ENCODE peak calls at places on chromosomes 16 and 17, in five cellular contexts. One of them, this sample, is unnamed.

GRCh38 chr16:29111421-29111820 is 126.6 kb downstream of the LAT start:
- DNase-seq in glutamatergic neuron: no peak
- DNase-seq in pancreas: peak; percentile 59
- DNase-seq in RWPE1: no peak
- DNase-seq in type B pancreatic cell: no peak
- DNase-seq in this sample: no peak

GRCh38 chr16:25596194-25596593 is 95.6 kb upstream of the HS3ST4 start:
- DNase-seq in glutamatergic neuron: no peak
- DNase-seq in pancreas: peak; percentile 38
- DNase-seq in RWPE1: no peak
- DNase-seq in type B pancreatic cell: no peak
- DNase-seq in this sample: no peak

GRCh38 chr17:81576621-81577277 is 24.6 kb upstream of the FAAP100 start:
- DNase-seq in glutamatergic neuron: no peak
- DNase-seq in pancreas: no peak
- DNase-seq in RWPE1: peak; percentile 83
- DNase-seq in type B pancreatic cell: no peak
- DNase-seq in this sample: peak; percentile 82

GRCh38 chr17:40111221-40112128 is 10.3 kb upstream of the MSL1 start:
- DNase-seq in glutamatergic neuron: peak; percentile 82
- DNase-seq in pancreas: peak; percentile 91
- DNase-seq in RWPE1: peak; percentile 95
- DNase-seq in type B pancreatic cell: no peak
- DNase-seq in this sample: peak; percentile 82

GRCh38 chr16:24977673-24978065 is 37.5 kb downstream of the ARHGAP17 start:
- DNase-seq in glutamatergic neuron: no peak
- DNase-seq in pancreas: no peak
- DNase-seq in RWPE1: peak; percentile 42
- DNase-seq in type B pancreatic cell: no peak
- DNase-seq in this sample: peak; percentile 78

GRCh38 chr17:45384047-45384799 is 48.4 kb downstream of the ARHGAP27 start:
- DNase-seq in glutamatergic neuron: no peak
- DNase-seq in pancreas: no peak
- DNase-seq in RWPE1: no peak
- DNase-seq in type B pancreatic cell: no peak
- DNase-seq in this sample: no peak

GRCh38 chr17:74281799-74282198 is 7.8 kb downstream of the DNAI2 start:
- DNase-seq in glutamatergic neuron: no peak
- DNase-seq in pancreas: no peak
- DNase-seq in RWPE1: no peak
- DNase-seq in type B pancreatic cell: no peak
- DNase-seq in this sample: no peak

GRCh38 chr16:74592847-74593246 is 14.1 kb downstream of the GLG1 start:
- DNase-seq in glutamatergic neuron: no peak
- DNase-seq in pancreas: no peak
- DNase-seq in RWPE1: no peak
- DNase-seq in type B pancreatic cell: no peak
- DNase-seq in this sample: no peak

GRCh38 chr17:47720754-47721533 is 12.1 kb upstream of the TBX21 start:
- DNase-seq in glutamatergic neuron: no peak
- DNase-seq in pancreas: no peak
- DNase-seq in RWPE1: no peak
- DNase-seq in type B pancreatic cell: no peak
- DNase-seq in this sample: peak; percentile 49

GRCh38 chr16:27745348-27745747 is 195.4 kb downstream of the KATNIP start:
- DNase-seq in glutamatergic neuron: no peak
- DNase-seq in pancreas: no peak
- DNase-seq in RWPE1: no peak
- DNase-seq in type B pancreatic cell: no peak
- DNase-seq in this sample: peak; percentile 44

GRCh38 chr17:40608061-40608581 is 39.5 kb downstream of the SMARCE1 start:
- DNase-seq in glutamatergic neuron: no peak
- DNase-seq in pancreas: no peak
- DNase-seq in RWPE1: no peak
- DNase-seq in type B pancreatic cell: no peak
- DNase-seq in this sample: no peak

GRCh38 chr17:54956802-54957201 is 11.7 kb downstream of the COX11 start:
- DNase-seq in glutamatergic neuron: no peak
- DNase-seq in pancreas: no peak
- DNase-seq in RWPE1: no peak
- DNase-seq in type B pancreatic cell: no peak
- DNase-seq in this sample: no peak

GRCh38 chr16:12091569-12092346 is 115.2 kb downstream of the SNX29 start:
- DNase-seq in glutamatergic neuron: no peak
- DNase-seq in pancreas: no peak
- DNase-seq in RWPE1: no peak
- DNase-seq in type B pancreatic cell: no peak
- DNase-seq in this sample: no peak

GRCh38 chr17:10197362-10197720 is 1.1 kb downstream of the GAS7 start:
- DNase-seq in glutamatergic neuron: no peak
- DNase-seq in pancreas: peak; percentile 13
- DNase-seq in RWPE1: no peak
- DNase-seq in type B pancreatic cell: no peak
- DNase-seq in this sample: no peak

GRCh38 chr16:4226251-4227039 is 15.4 kb downstream of the SRL start:
- DNase-seq in glutamatergic neuron: no peak
- DNase-seq in pancreas: no peak
- DNase-seq in RWPE1: no peak
- DNase-seq in type B pancreatic cell: no peak
- DNase-seq in this sample: no peak

GRCh38 chr16:56107944-56108583 is 83.2 kb upstream of the GNAO1 start:
- DNase-seq in glutamatergic neuron: no peak
- DNase-seq in pancreas: no peak
- DNase-seq in RWPE1: no peak
- DNase-seq in type B pancreatic cell: no peak
- DNase-seq in this sample: no peak

GRCh38 chr17:45334231-45334630 is 17.4 kb upstream of the MAP3K14 start:
- DNase-seq in glutamatergic neuron: no peak
- DNase-seq in pancreas: no peak
- DNase-seq in RWPE1: no peak
- DNase-seq in type B pancreatic cell: no peak
- DNase-seq in this sample: no peak

GRCh38 chr17:1110844-1111598 is 68.8 kb downstream of the ABR start:
- DNase-seq in glutamatergic neuron: no peak
- DNase-seq in pancreas: no peak
- DNase-seq in RWPE1: peak; percentile 71
- DNase-seq in type B pancreatic cell: no peak
- DNase-seq in this sample: peak; percentile 81

GRCh38 chr17:21218101-21218500 is 4.1 kb upstream of the TMEM11 start:
- DNase-seq in glutamatergic neuron: no peak
- DNase-seq in pancreas: no peak
- DNase-seq in RWPE1: no peak
- DNase-seq in type B pancreatic cell: no peak
- DNase-seq in this sample: no peak

GRCh38 chr17:49603720-49604119 is 28.0 kb downstream of the NXPH3 start:
- DNase-seq in glutamatergic neuron: no peak
- DNase-seq in pancreas: no peak
- DNase-seq in RWPE1: no peak
- DNase-seq in type B pancreatic cell: no peak
- DNase-seq in this sample: no peak

GRCh38 chr17:48427598-48427997 is 2.4 kb downstream of the SKAP1 start:
- DNase-seq in glutamatergic neuron: no peak
- DNase-seq in pancreas: no peak
- DNase-seq in RWPE1: no peak
- DNase-seq in type B pancreatic cell: no peak
- DNase-seq in this sample: no peak

DNA sequence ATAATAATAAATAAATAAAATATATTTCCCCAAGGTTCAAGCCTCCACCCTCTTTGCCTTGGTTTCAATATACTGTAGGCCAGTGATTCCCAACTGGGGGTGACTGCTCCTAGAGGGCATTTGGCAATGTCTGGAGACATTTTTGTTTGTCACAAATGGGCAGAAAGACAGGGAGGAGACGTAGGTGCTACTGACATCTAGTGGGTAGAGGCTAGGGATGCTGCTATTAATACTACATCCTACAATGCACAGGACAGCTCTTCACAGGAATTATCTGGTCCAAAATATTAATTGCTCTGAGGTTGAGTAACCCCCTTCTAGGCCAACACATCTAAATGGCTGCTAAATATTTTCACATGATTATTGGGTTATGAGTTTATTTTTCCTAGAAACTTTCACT is 12.8 kb upstream of the PRR14 start:
- DNase-seq in glutamatergic neuron: no peak
- DNase-seq in pancreas: no peak
- DNase-seq in RWPE1: peak; percentile 28
- DNase-seq in type B pancreatic cell: no peak
- DNase-seq in this sample: peak; percentile 74
- TF ChIP-seq CTCF in glutamatergic neuron: no peak
- TF ChIP-seq CTCF in pancreas: no peak
- TF ChIP-seq CTCF in RWPE1: peak; percentile 68
- TF ChIP-seq CTCF in type B pancreatic cell: peak; percentile 69
- TF ChIP-seq CTCF in this sample: peak; percentile 74

GRCh38 chr16:73230651-73231050 is 182.7 kb upstream of the ZFHX3 start:
- DNase-seq in glutamatergic neuron: no peak
- DNase-seq in pancreas: no peak
- DNase-seq in RWPE1: no peak
- DNase-seq in type B pancreatic cell: no peak
- DNase-seq in this sample: no peak
- TF ChIP-seq CTCF in glutamatergic neuron: no peak
- TF ChIP-seq CTCF in pancreas: no peak
- TF ChIP-seq CTCF in RWPE1: no peak
- TF ChIP-seq CTCF in type B pancreatic cell: no peak
- TF ChIP-seq CTCF in this sample: no peak

GRCh38 chr16:88068476-88069396 is 117.5 kb downstream of the BANP start:
- DNase-seq in glutamatergic neuron: peak; percentile 19
- DNase-seq in pancreas: no peak
- DNase-seq in RWPE1: no peak
- DNase-seq in type B pancreatic cell: no peak
- DNase-seq in this sample: no peak
- TF ChIP-seq CTCF in glutamatergic neuron: no peak
- TF ChIP-seq CTCF in pancreas: no peak
- TF ChIP-seq CTCF in RWPE1: no peak
- TF ChIP-seq CTCF in type B pancreatic cell: no peak
- TF ChIP-seq CTCF in this sample: no peak

GRCh38 chr16:20349615-20350014 is 2.9 kb downstream of the UMOD start:
- DNase-seq in glutamatergic neuron: no peak
- DNase-seq in pancreas: no peak
- DNase-seq in RWPE1: no peak
- DNase-seq in type B pancreatic cell: no peak
- DNase-seq in this sample: no peak
- TF ChIP-seq CTCF in glutamatergic neuron: peak; percentile 28
- TF ChIP-seq CTCF in pancreas: no peak
- TF ChIP-seq CTCF in RWPE1: no peak
- TF ChIP-seq CTCF in type B pancreatic cell: peak; percentile 39
- TF ChIP-seq CTCF in this sample: no peak